ENCODE peak calls at places on chromosome 5, in five cellular contexts. One of them, this sample, is unnamed.

GRCh38 chr5:88390007-88390385 is 121.4 kb upstream of the TMEM161B start:
- DNase-seq in osteoblast: no peak
- DNase-seq in fibroblast of mammary gland: no peak
- DNase-seq in AG04450: no peak
- DNase-seq in cardiac fibroblast: no peak
- DNase-seq in this sample: no peak

GRCh38 chr5:138890686-138891085 is 15.6 kb upstream of the LRRTM2 start:
- DNase-seq in osteoblast: no peak
- DNase-seq in fibroblast of mammary gland: no peak
- DNase-seq in AG04450: no peak
- DNase-seq in cardiac fibroblast: no peak
- DNase-seq in this sample: no peak

GRCh38 chr5:1732955-1733354 is 66.7 kb downstream of the MRPL36 start:
- DNase-seq in osteoblast: peak
- DNase-seq in fibroblast of mammary gland: no peak
- DNase-seq in AG04450: no peak
- DNase-seq in cardiac fibroblast: no peak
- DNase-seq in this sample: no peak

GRCh38 chr5:56638768-56639238 is 176.5 kb upstream of the MAP3K1 start:
- DNase-seq in osteoblast: no peak
- DNase-seq in fibroblast of mammary gland: no peak
- DNase-seq in AG04450: no peak
- DNase-seq in cardiac fibroblast: no peak
- DNase-seq in this sample: no peak

GRCh38 chr5:116652196-116652729 is 77.6 kb upstream of the SEMA6A start:
- DNase-seq in osteoblast: no peak
- DNase-seq in fibroblast of mammary gland: peak
- DNase-seq in AG04450: no peak
- DNase-seq in cardiac fibroblast: peak
- DNase-seq in this sample: no peak

GRCh38 chr5:172870261-172870806 is 36.3 kb downstream of the ERGIC1 start:
- DNase-seq in osteoblast: peak
- DNase-seq in fibroblast of mammary gland: peak
- DNase-seq in AG04450: no peak
- DNase-seq in cardiac fibroblast: peak
- DNase-seq in this sample: no peak

GRCh38 chr5:150438873-150439546 is 10.5 kb downstream of the RPS14 start:
- DNase-seq in osteoblast: peak
- DNase-seq in fibroblast of mammary gland: peak
- DNase-seq in AG04450: no peak
- DNase-seq in cardiac fibroblast: peak
- DNase-seq in this sample: no peak

GRCh38 chr5:146055432-146055831 is 49.9 kb downstream of the PLAC8L1 start:
- DNase-seq in osteoblast: no peak
- DNase-seq in fibroblast of mammary gland: no peak
- DNase-seq in AG04450: no peak
- DNase-seq in cardiac fibroblast: no peak
- DNase-seq in this sample: no peak

GRCh38 chr5:79133121-79133656 is 21.6 kb downstream of the BHMT start:
- DNase-seq in osteoblast: peak
- DNase-seq in fibroblast of mammary gland: peak
- DNase-seq in AG04450: peak
- DNase-seq in cardiac fibroblast: peak
- DNase-seq in this sample: no peak

DNA sequence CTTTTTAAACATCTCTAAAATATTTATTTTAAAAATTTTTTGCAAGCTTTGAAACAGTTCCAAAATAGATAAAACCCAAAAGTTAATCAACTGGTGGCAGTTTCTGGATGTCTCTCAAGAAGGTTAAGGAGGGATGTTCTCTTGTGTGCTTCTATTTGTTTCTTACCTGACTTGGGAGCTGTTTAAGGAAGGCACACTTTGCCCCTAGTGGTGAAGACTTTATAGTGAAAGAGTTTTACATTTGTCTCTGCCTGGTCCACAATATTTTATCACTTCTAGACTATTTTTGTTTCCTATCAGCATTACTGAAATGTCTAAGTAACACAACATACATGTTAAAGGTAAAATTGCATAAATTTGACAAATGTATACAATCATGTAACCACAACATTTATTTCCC is 552.8 kb downstream of the SEMA5A start:
- DNase-seq in osteoblast: no peak
- DNase-seq in fibroblast of mammary gland: peak
- DNase-seq in AG04450: no peak
- DNase-seq in cardiac fibroblast: peak
- DNase-seq in this sample: no peak
- TF ChIP-seq CTCF in osteoblast: peak
- TF ChIP-seq CTCF in fibroblast of mammary gland: peak
- TF ChIP-seq CTCF in AG04450: peak
- TF ChIP-seq CTCF in cardiac fibroblast: peak
- TF ChIP-seq CTCF in this sample: no peak

GRCh38 chr5:153153086-153153485 is 337.4 kb upstream of the GRIA1 start:
- DNase-seq in osteoblast: no peak
- DNase-seq in fibroblast of mammary gland: peak
- DNase-seq in AG04450: no peak
- DNase-seq in cardiac fibroblast: peak
- DNase-seq in this sample: no peak

GRCh38 chr5:153148624-153148976 is 341.9 kb upstream of the GRIA1 start:
- DNase-seq in osteoblast: no peak
- DNase-seq in fibroblast of mammary gland: no peak
- DNase-seq in AG04450: no peak
- DNase-seq in cardiac fibroblast: no peak
- DNase-seq in this sample: no peak

GRCh38 chr5:153151558-153151957 is 338.9 kb upstream of the GRIA1 start:
- DNase-seq in osteoblast: no peak
- DNase-seq in fibroblast of mammary gland: no peak
- DNase-seq in AG04450: no peak
- DNase-seq in cardiac fibroblast: no peak
- DNase-seq in this sample: no peak

GRCh38 chr5:153147891-153148623 is 342.4 kb upstream of the GRIA1 start:
- DNase-seq in osteoblast: peak
- DNase-seq in fibroblast of mammary gland: peak
- DNase-seq in AG04450: no peak
- DNase-seq in cardiac fibroblast: peak
- DNase-seq in this sample: no peak
- TF ChIP-seq CTCF in osteoblast: peak
- TF ChIP-seq CTCF in fibroblast of mammary gland: peak
- TF ChIP-seq CTCF in AG04450: peak
- TF ChIP-seq CTCF in cardiac fibroblast: peak
- TF ChIP-seq CTCF in this sample: peak

GRCh38 chr5:181221792-181222629 is 1.1 kb upstream of the TRIM41 start:
- DNase-seq in osteoblast: peak
- DNase-seq in fibroblast of mammary gland: peak
- DNase-seq in AG04450: peak
- DNase-seq in cardiac fibroblast: peak
- DNase-seq in this sample: no peak
- TF ChIP-seq CTCF in osteoblast: no peak
- TF ChIP-seq CTCF in fibroblast of mammary gland: no peak
- TF ChIP-seq CTCF in AG04450: no peak
- TF ChIP-seq CTCF in cardiac fibroblast: no peak
- TF ChIP-seq CTCF in this sample: no peak

DNA sequence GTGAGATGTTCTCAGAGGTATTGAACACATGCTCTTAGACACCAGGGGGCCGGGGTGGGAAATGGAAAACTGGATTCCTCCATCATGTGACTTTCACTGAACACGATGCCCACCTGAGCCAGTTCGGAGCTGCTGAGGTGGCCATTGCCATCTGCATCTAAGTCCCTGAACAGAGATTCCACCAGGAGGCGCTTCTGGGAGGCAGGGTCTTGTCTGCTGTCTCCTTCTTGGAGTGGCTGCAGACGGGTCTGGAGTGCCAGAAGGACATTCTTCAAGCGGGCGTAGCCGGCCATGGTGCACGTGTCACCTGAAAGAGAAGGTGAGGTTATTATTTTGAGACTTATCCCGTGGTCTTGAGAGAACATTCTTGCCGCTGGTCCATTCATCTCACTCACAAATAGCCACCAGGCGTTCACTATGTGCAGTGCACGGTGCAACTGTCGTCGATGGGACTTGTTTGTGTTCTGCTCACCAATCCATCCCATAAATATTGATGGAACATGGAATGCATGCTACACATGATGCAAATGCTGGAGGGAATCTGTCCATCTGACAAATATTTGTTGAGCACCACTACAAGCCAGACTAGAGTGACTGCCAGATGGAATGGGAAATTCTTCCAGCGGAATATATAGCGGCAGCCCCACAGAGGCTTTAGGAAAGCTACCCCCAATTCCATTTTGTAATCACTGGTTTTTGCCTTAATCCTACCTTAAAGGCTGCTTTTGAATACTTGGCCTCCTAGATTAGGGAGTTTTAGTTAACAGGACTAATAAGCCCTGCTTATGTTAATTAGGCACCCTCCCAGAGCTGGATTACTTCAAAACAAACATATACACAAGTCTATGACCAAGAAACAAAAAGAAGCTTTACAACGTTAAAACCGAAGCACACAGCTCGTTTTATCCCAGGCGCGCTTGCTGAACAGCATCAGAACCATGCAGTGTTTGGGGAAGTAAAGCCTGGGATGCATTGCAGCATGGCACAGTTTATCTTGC is 264.8 kb downstream of the HSPA4 start:
- DNase-seq in osteoblast: no peak
- DNase-seq in fibroblast of mammary gland: peak
- DNase-seq in AG04450: no peak
- DNase-seq in cardiac fibroblast: peak
- DNase-seq in this sample: no peak
- TF ChIP-seq CTCF in osteoblast: peak
- TF ChIP-seq CTCF in fibroblast of mammary gland: peak
- TF ChIP-seq CTCF in AG04450: peak
- TF ChIP-seq CTCF in cardiac fibroblast: no peak
- TF ChIP-seq CTCF in this sample: peak

GRCh38 chr5:92106808-92107207 is 723.7 kb upstream of the ARRDC3 start:
- DNase-seq in osteoblast: no peak
- DNase-seq in fibroblast of mammary gland: no peak
- DNase-seq in AG04450: no peak
- DNase-seq in cardiac fibroblast: no peak
- DNase-seq in this sample: no peak
- TF ChIP-seq CTCF in osteoblast: no peak
- TF ChIP-seq CTCF in fibroblast of mammary gland: no peak
- TF ChIP-seq CTCF in AG04450: no peak
- TF ChIP-seq CTCF in cardiac fibroblast: no peak
- TF ChIP-seq CTCF in this sample: no peak

GRCh38 chr5:140366770-140367630 is 7.0 kb downstream of the SLC4A9 start:
- DNase-seq in osteoblast: no peak
- DNase-seq in fibroblast of mammary gland: no peak
- DNase-seq in AG04450: no peak
- DNase-seq in cardiac fibroblast: no peak
- DNase-seq in this sample: no peak
- TF ChIP-seq CTCF in osteoblast: no peak
- TF ChIP-seq CTCF in fibroblast of mammary gland: no peak
- TF ChIP-seq CTCF in AG04450: peak
- TF ChIP-seq CTCF in cardiac fibroblast: no peak
- TF ChIP-seq CTCF in this sample: no peak

This sample was measured in D721Med.